ENCODE peak calls at places on chromosome 21, in seven cellular contexts. S is neuronal stem cell; M is astrocyte; B is M059J; U is NCI-H510A; N is upper lobe of right lung; D is stimulated activated CD8-positive, alpha-beta memory T cell treated with anti-CD3 and anti-CD28 coated beads, Interleukin-15, amount 100 ng/mL, for 24 hours. X is an unnamed sample.

GRCh38 chr21:33026878-33027400 is 1.2 kb downstream of the OLIG2 start:
- DNase-seq in S (no peak), B (no peak), D (no peak), M (peak), U (no peak), N (no peak), X (no peak)

GRCh38 chr21:38319781-38320180 is 63.0 kb downstream of the KCNJ15 start:
- DNase-seq in M (peak), B (peak), N (no peak), U (no peak), D (no peak), S (no peak), X (no peak)

GRCh38 chr21:36699026-36699545 is at the start of gene SIM2:
- DNase-seq in U (peak), N (peak), S (peak), B (peak), D (no peak), M (no peak), X (no peak)

GRCh38 chr21:34885636-34886553 is 163.2 kb downstream of the RUNX1 start:
- DNase-seq in U (no peak), N (no peak), B (peak), D (no peak), M (no peak), S (no peak), X (no peak)

GRCh38 chr21:25834376-25834775 is 99.6 kb downstream of the GABPA start:
- DNase-seq in D (no peak), M (no peak), U (no peak), B (no peak), S (no peak), N (no peak), X (no peak)

GRCh38 chr21:43925096-43925481 is 60.1 kb downstream of the AGPAT3 start:
- DNase-seq in M (no peak), D (no peak), U (no peak), S (no peak), N (no peak), B (no peak), X (no peak)

GRCh38 chr21:37873655-37874054 is 42.6 kb downstream of the KCNJ6 start:
- DNase-seq in D (no peak), N (no peak), B (peak), S (no peak), M (no peak), U (no peak), X (no peak)

GRCh38 chr21:35509004-35509704 is 460.1 kb upstream of the RUNX1 start:
- DNase-seq in D (no peak), B (no peak), U (no peak), S (no peak), N (no peak), M (no peak), X (no peak)

GRCh38 chr21:31879251-31879650 is 6.4 kb downstream of the HUNK start:
- DNase-seq in M (no peak), D (no peak), U (no peak), B (no peak), S (no peak), N (no peak), X (peak)

GRCh38 chr21:39670741-39671140 is 58.0 kb downstream of the B3GALT5 start:
- DNase-seq in M (peak), N (no peak), U (no peak), D (no peak), B (peak), S (no peak), X (no peak)

GRCh38 chr21:44919111-44919912 is 1.4 kb downstream of the ITGB2 start:
- DNase-seq in B (no peak), M (no peak), U (no peak), N (peak), D (no peak), S (no peak), X (no peak)

GRCh38 chr21:44262338-44263048 is 796 bp upstream of the DNMT3L start:
- DNase-seq in D (no peak), B (no peak), S (no peak), U (no peak), N (no peak), M (no peak), X (no peak)

GRCh38 chr21:46254208-46254975 is 25.8 kb upstream of the LSS start:
- DNase-seq in B (no peak), S (no peak), M (no peak), U (no peak), N (peak), D (no peak), X (no peak)

GRCh38 chr21:43716376-43717165 is 2.4 kb upstream of the PDXK start:
- DNase-seq in N (no peak), S (no peak), B (peak), D (no peak), M (peak), U (no peak), X (no peak)

GRCh38 chr21:46056450-46056903 is 41.4 kb upstream of the COL6A2 start:
- DNase-seq in N (peak), U (no peak), M (peak), S (no peak), B (peak), D (no peak), X (no peak)

GRCh38 chr21:20329636-20330035 is 668.6 kb upstream of the NCAM2 start:
- DNase-seq in D (no peak), N (no peak), M (no peak), B (no peak), S (no peak), U (no peak), X (no peak)

GRCh38 chr21:15363921-15364320 is 299.1 kb upstream of the NRIP1 start:
- DNase-seq in U (no peak), M (no peak), S (no peak), B (no peak), D (no peak), N (no peak), X (no peak)

GRCh38 chr21:31557421-31557955 is 102.0 kb upstream of the SOD1 start:
- DNase-seq in N (peak), S (peak), M (no peak), D (no peak), B (no peak), U (peak), X (peak)

GRCh38 chr21:16587141-16587570 is 857.4 kb downstream of the USP25 start:
- DNase-seq in N (peak), U (no peak), D (no peak), S (no peak), B (peak), M (peak), X (peak)

GRCh38 chr21:20661221-20661620 is 337.0 kb upstream of the NCAM2 start:
- DNase-seq in D (no peak), M (no peak), S (no peak), N (no peak), U (no peak), B (no peak), X (no peak)

GRCh38 chr21:25457411-25457810 is 149.9 kb downstream of the MRPL39 start:
- DNase-seq in M (peak), S (no peak), B (peak), U (no peak), N (no peak), D (no peak), X (no peak)

GRCh38 chr21:26557106-26557505 is 16.0 kb downstream of the CYYR1 start:
- DNase-seq in D (no peak), U (no peak), S (no peak), M (no peak), N (no peak), B (no peak), X (no peak)

GRCh38 chr21:17527240-17527639 is 14.4 kb downstream of the CXADR start:
- DNase-seq in D (no peak), B (peak), S (no peak), U (no peak), N (no peak), M (peak), X (no peak)

GRCh38 chr21:26185446-26185845 is 14.9 kb upstream of the APP start:
- DNase-seq in B (no peak), D (no peak), U (no peak), S (no peak), M (no peak), N (no peak), X (no peak)

GRCh38 chr21:29326914-29327554 is 28.3 kb downstream of the BACH1 start:
- DNase-seq in U (no peak), N (no peak), S (no peak), D (no peak), M (no peak), B (no peak), X (peak)

GRCh38 chr21:17231771-17232170 is 281.1 kb upstream of the CXADR start:
- DNase-seq in U (no peak), D (no peak), N (no peak), M (no peak), S (no peak), B (no peak), X (no peak)

GRCh38 chr21:17931080-17931479 is 111.9 kb upstream of the C21orf91 start:
- DNase-seq in M (no peak), D (no peak), B (peak), N (no peak), U (no peak), S (no peak), X (no peak)

GRCh38 chr21:42463861-42464515 is 32.0 kb downstream of the RSPH1 start:
- DNase-seq in M (peak), D (no peak), N (no peak), U (no peak), B (peak), S (peak), X (peak)

GRCh38 chr21:33411949-33412430 is 8.8 kb downstream of the IFNGR2 start:
- DNase-seq in D (no peak), S (no peak), B (no peak), M (no peak), N (no peak), U (no peak), X (no peak)